ENCODE peak calls at places on chromosomes 12 and 14, in eight cellular contexts. One of them, this sample, is unnamed.

GRCh38 chr12:42484996-42485395 is 104.5 kb downstream of the PRICKLE1 start:
- DNase-seq in upper lobe of right lung: no peak
- DNase-seq in PC-9: no peak
- DNase-seq in HepG2: no peak
- DNase-seq in coronary artery: no peak
- DNase-seq in right atrium auricular region: no peak
- DNase-seq in RWPE1: no peak
- DNase-seq in substantia nigra: no peak
- DNase-seq in this sample: no peak

GRCh38 chr12:14853966-14854365 is 10.6 kb upstream of the ART4 start:
- DNase-seq in upper lobe of right lung: no peak
- DNase-seq in PC-9: no peak
- DNase-seq in HepG2: no peak
- DNase-seq in coronary artery: no peak
- DNase-seq in right atrium auricular region: no peak
- DNase-seq in RWPE1: no peak
- DNase-seq in substantia nigra: no peak
- DNase-seq in this sample: no peak

GRCh38 chr12:132247718-132248438 is 81.5 kb downstream of the GALNT9 start:
- DNase-seq in upper lobe of right lung: no peak
- DNase-seq in PC-9: no peak
- DNase-seq in HepG2: no peak
- DNase-seq in coronary artery: no peak
- DNase-seq in right atrium auricular region: no peak
- DNase-seq in RWPE1: no peak
- DNase-seq in substantia nigra: no peak
- DNase-seq in this sample: no peak

GRCh38 chr12:16352481-16352880 is 5.0 kb downstream of the MGST1 start:
- DNase-seq in upper lobe of right lung: no peak
- DNase-seq in PC-9: peak; percentile 48
- DNase-seq in HepG2: no peak
- DNase-seq in coronary artery: no peak
- DNase-seq in right atrium auricular region: no peak
- DNase-seq in RWPE1: no peak
- DNase-seq in substantia nigra: no peak
- DNase-seq in this sample: no peak

GRCh38 chr12:108495054-108495453 is 20.0 kb upstream of the FICD start:
- DNase-seq in upper lobe of right lung: no peak
- DNase-seq in PC-9: no peak
- DNase-seq in HepG2: peak; percentile 18
- DNase-seq in coronary artery: no peak
- DNase-seq in right atrium auricular region: no peak
- DNase-seq in RWPE1: no peak
- DNase-seq in substantia nigra: no peak
- DNase-seq in this sample: no peak

GRCh38 chr12:77120156-77120555 is 54.8 kb upstream of the E2F7 start:
- DNase-seq in upper lobe of right lung: no peak
- DNase-seq in PC-9: no peak
- DNase-seq in HepG2: no peak
- DNase-seq in coronary artery: no peak
- DNase-seq in right atrium auricular region: no peak
- DNase-seq in RWPE1: peak; percentile 38
- DNase-seq in substantia nigra: no peak
- DNase-seq in this sample: no peak

GRCh38 chr12:13941258-13942249 is 39.8 kb downstream of the GRIN2B start:
- DNase-seq in upper lobe of right lung: no peak
- DNase-seq in PC-9: peak; percentile 68
- DNase-seq in HepG2: peak; percentile 76
- DNase-seq in coronary artery: no peak
- DNase-seq in right atrium auricular region: no peak
- DNase-seq in RWPE1: peak; percentile 58
- DNase-seq in substantia nigra: no peak
- DNase-seq in this sample: no peak

GRCh38 chr14:61591862-61592261 is 103.5 kb upstream of the HIF1A start:
- DNase-seq in upper lobe of right lung: no peak
- DNase-seq in PC-9: no peak
- DNase-seq in HepG2: no peak
- DNase-seq in coronary artery: no peak
- DNase-seq in right atrium auricular region: no peak
- DNase-seq in RWPE1: no peak
- DNase-seq in substantia nigra: no peak
- DNase-seq in this sample: no peak

GRCh38 chr12:44875954-44876553 is at the start of gene NELL2:
- DNase-seq in upper lobe of right lung: peak; percentile 68
- DNase-seq in PC-9: no peak
- DNase-seq in HepG2: no peak
- DNase-seq in coronary artery: no peak
- DNase-seq in right atrium auricular region: no peak
- DNase-seq in RWPE1: peak; percentile 61
- DNase-seq in substantia nigra: peak; percentile 28
- DNase-seq in this sample: peak; percentile 25

GRCh38 chr12:6215932-6216494 is 15.8 kb downstream of the CD9 start:
- DNase-seq in upper lobe of right lung: peak; percentile 93
- DNase-seq in PC-9: peak; percentile 100
- DNase-seq in HepG2: no peak
- DNase-seq in coronary artery: peak; percentile 97
- DNase-seq in right atrium auricular region: no peak
- DNase-seq in RWPE1: peak; percentile 96
- DNase-seq in substantia nigra: peak; percentile 77
- DNase-seq in this sample: no peak

GRCh38 chr14:37048666-37049071 is 123.7 kb downstream of the SLC25A21 start:
- DNase-seq in upper lobe of right lung: no peak
- DNase-seq in PC-9: peak; percentile 52
- DNase-seq in HepG2: no peak
- DNase-seq in coronary artery: no peak
- DNase-seq in right atrium auricular region: no peak
- DNase-seq in RWPE1: peak; percentile 73
- DNase-seq in substantia nigra: no peak
- DNase-seq in this sample: no peak

GRCh38 chr14:104369208-104369607 is 210.4 kb upstream of the C14orf180 start:
- DNase-seq in upper lobe of right lung: no peak
- DNase-seq in PC-9: no peak
- DNase-seq in HepG2: no peak
- DNase-seq in coronary artery: no peak
- DNase-seq in right atrium auricular region: no peak
- DNase-seq in RWPE1: no peak
- DNase-seq in substantia nigra: no peak
- DNase-seq in this sample: no peak

GRCh38 chr12:56723889-56724659 is 1.0 kb downstream of the NACA start:
- DNase-seq in upper lobe of right lung: peak; percentile 51
- DNase-seq in PC-9: no peak
- DNase-seq in HepG2: peak; percentile 41
- DNase-seq in coronary artery: no peak
- DNase-seq in right atrium auricular region: peak; percentile 80
- DNase-seq in RWPE1: peak; percentile 46
- DNase-seq in substantia nigra: peak; percentile 33
- DNase-seq in this sample: no peak

GRCh38 chr12:6960291-6961277 is 9.4 kb downstream of the PTPN6 start:
- DNase-seq in upper lobe of right lung: peak; percentile 65
- DNase-seq in PC-9: no peak
- DNase-seq in HepG2: no peak
- DNase-seq in coronary artery: no peak
- DNase-seq in right atrium auricular region: no peak
- DNase-seq in RWPE1: no peak
- DNase-seq in substantia nigra: no peak
- DNase-seq in this sample: no peak

GRCh38 chr12:102816816-102817434 is 100.1 kb downstream of the PAH start:
- DNase-seq in upper lobe of right lung: no peak
- DNase-seq in PC-9: no peak
- DNase-seq in HepG2: peak; percentile 24
- DNase-seq in coronary artery: no peak
- DNase-seq in right atrium auricular region: no peak
- DNase-seq in RWPE1: peak; percentile 36
- DNase-seq in substantia nigra: no peak
- DNase-seq in this sample: no peak

GRCh38 chr12:54128466-54128865 is 60.3 kb downstream of the SMUG1 start:
- DNase-seq in upper lobe of right lung: no peak
- DNase-seq in PC-9: no peak
- DNase-seq in HepG2: no peak
- DNase-seq in coronary artery: no peak
- DNase-seq in right atrium auricular region: no peak
- DNase-seq in RWPE1: no peak
- DNase-seq in substantia nigra: no peak
- DNase-seq in this sample: no peak

GRCh38 chr12:54129028-54129903 is 59.5 kb downstream of the SMUG1 start:
- DNase-seq in upper lobe of right lung: no peak
- DNase-seq in PC-9: no peak
- DNase-seq in HepG2: no peak
- DNase-seq in coronary artery: no peak
- DNase-seq in right atrium auricular region: no peak
- DNase-seq in RWPE1: no peak
- DNase-seq in substantia nigra: no peak
- DNase-seq in this sample: no peak

GRCh38 chr12:54125950-54126695 is 62.7 kb downstream of the SMUG1 start:
- DNase-seq in upper lobe of right lung: no peak
- DNase-seq in PC-9: no peak
- DNase-seq in HepG2: no peak
- DNase-seq in coronary artery: no peak
- DNase-seq in right atrium auricular region: no peak
- DNase-seq in RWPE1: no peak
- DNase-seq in substantia nigra: no peak
- DNase-seq in this sample: no peak

GRCh38 chr12:54126696-54127537 is 61.9 kb downstream of the SMUG1 start:
- DNase-seq in upper lobe of right lung: no peak
- DNase-seq in PC-9: no peak
- DNase-seq in HepG2: no peak
- DNase-seq in coronary artery: peak; percentile 86
- DNase-seq in right atrium auricular region: peak; percentile 76
- DNase-seq in RWPE1: no peak
- DNase-seq in substantia nigra: no peak
- DNase-seq in this sample: no peak

DNA sequence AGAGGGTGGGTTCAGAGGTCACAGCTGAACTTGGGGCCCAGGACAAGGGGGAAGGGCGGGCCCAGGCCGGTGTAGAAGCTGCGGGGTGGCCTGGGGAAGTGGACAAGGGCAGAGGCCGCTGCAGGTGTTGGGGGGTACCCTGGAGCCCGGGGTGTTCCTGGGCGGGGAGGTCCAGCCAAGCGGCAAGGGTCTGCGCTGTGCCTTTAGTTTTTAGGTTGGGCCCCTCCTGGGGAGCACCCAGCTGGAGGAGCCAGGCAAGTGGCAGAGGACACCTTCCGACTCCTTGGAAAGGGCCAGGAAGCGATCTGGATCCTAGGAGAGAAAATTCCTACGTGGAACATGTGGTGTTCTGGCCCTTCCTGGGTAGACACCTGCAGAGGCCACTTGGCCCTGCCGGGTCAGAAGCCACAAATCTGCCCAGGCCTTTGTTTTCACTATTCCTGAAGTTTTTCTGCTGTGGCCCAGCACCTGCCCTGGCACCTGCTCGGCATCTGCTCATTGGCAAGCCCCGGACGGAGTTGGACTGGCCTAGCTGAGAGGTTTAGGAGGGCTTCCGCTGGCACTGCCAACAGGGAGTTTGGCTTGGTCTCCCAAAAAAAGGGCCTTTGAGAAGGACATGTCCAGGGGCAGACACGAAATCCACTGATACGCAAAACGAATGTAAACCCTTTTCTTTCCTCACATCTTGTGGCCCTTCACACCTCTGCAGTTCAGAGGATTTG is 61.1 kb downstream of the SMUG1 start:
- DNase-seq in upper lobe of right lung: no peak
- DNase-seq in PC-9: no peak
- DNase-seq in HepG2: no peak
- DNase-seq in coronary artery: no peak
- DNase-seq in right atrium auricular region: no peak
- DNase-seq in RWPE1: no peak
- DNase-seq in substantia nigra: no peak
- DNase-seq in this sample: no peak
- H3K27ac ChIP-seq in upper lobe of right lung: peak overlapping the region; percentile 42
- H3K27ac ChIP-seq in PC-9: no peak overlapping the region
- H3K27ac ChIP-seq in HepG2: no peak overlapping the region
- H3K27ac ChIP-seq in coronary artery: peak overlapping the region; percentile 90
- H3K27ac ChIP-seq in right atrium auricular region: peak overlapping the region; percentile 76
- H3K27ac ChIP-seq in RWPE1: no peak overlapping the region
- H3K27ac ChIP-seq in substantia nigra: no peak overlapping the region
- H3K27ac ChIP-seq in this sample: no peak overlapping the region

GRCh38 chr12:93336344-93336743 is 41.4 kb upstream of the NUDT4 start:
- DNase-seq in upper lobe of right lung: no peak
- DNase-seq in PC-9: no peak
- DNase-seq in HepG2: peak; percentile 86
- DNase-seq in coronary artery: no peak
- DNase-seq in right atrium auricular region: no peak
- DNase-seq in RWPE1: no peak
- DNase-seq in substantia nigra: no peak
- DNase-seq in this sample: no peak
- H3K27ac ChIP-seq in upper lobe of right lung: no peak overlapping the region
- H3K27ac ChIP-seq in PC-9: no peak overlapping the region
- H3K27ac ChIP-seq in HepG2: peak overlapping the region; percentile 32
- H3K27ac ChIP-seq in coronary artery: no peak overlapping the region
- H3K27ac ChIP-seq in right atrium auricular region: no peak overlapping the region
- H3K27ac ChIP-seq in RWPE1: no peak overlapping the region
- H3K27ac ChIP-seq in substantia nigra: no peak overlapping the region
- H3K27ac ChIP-seq in this sample: no peak overlapping the region

DNA sequence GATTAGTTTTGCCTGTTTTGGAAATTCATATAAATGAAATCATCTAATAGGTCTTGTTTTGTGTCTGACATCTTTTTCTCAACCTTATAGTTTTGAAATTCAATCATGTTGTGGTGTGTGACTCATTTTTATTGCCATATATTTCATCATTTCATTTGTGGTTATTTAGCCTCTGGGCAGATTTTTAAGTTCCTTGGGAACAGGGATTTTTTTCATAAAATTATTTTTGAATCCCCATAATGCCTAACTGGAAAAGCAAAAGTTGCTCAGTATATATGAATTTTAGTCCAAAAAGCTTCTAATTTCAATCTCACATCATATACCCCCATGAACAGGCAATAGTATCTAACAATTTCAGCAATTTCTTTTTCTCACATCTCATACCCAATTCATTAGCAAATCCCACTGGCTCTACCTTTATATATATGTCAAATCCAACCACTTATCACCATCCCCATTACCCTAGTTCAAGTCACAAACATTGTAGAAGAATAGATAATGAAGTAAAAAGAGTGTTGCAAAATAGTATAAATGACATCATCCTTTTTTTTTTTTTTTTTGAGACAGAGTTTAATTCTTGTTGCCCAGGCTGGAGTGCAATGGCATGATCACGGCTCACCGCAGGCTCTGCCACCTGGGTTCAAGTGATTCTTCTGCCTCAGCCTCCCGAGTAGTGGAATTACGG is 2.6 kb upstream of the OR6J1 start:
- DNase-seq in upper lobe of right lung: no peak
- DNase-seq in PC-9: peak; percentile 82
- DNase-seq in HepG2: no peak
- DNase-seq in coronary artery: no peak
- DNase-seq in right atrium auricular region: no peak
- DNase-seq in RWPE1: peak; percentile 81
- DNase-seq in substantia nigra: no peak
- DNase-seq in this sample: no peak
- H3K27ac ChIP-seq in upper lobe of right lung: no peak overlapping the region
- H3K27ac ChIP-seq in PC-9: peak overlapping the region; percentile 100
- H3K27ac ChIP-seq in HepG2: no peak overlapping the region
- H3K27ac ChIP-seq in coronary artery: no peak overlapping the region
- H3K27ac ChIP-seq in right atrium auricular region: no peak overlapping the region
- H3K27ac ChIP-seq in RWPE1: peak overlapping the region; percentile 97
- H3K27ac ChIP-seq in substantia nigra: no peak overlapping the region
- H3K27ac ChIP-seq in this sample: no peak overlapping the region

DNA sequence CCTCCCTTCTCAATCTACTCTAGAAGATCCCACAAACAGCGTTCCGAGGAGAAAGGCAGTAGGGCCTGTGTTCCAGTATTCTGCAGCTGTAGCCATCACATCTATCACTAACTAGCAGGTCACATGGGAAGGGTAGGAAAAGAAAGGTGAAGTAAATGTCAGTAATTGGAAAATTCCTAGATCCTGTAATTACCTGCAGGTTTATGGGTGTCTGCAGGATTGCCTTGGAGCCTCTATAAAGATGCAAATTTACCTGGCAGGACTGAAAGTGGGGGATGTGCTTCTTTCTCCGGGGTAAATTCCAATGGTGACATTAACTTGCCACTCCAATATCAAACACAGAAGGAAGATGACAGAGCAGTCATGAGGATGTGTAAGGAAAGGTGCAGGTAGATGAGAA is 77.8 kb downstream of the FERMT2 start:
- DNase-seq in upper lobe of right lung: no peak
- DNase-seq in PC-9: no peak
- DNase-seq in HepG2: no peak
- DNase-seq in coronary artery: no peak
- DNase-seq in right atrium auricular region: no peak
- DNase-seq in RWPE1: no peak
- DNase-seq in substantia nigra: no peak
- DNase-seq in this sample: no peak
- H3K27ac ChIP-seq in upper lobe of right lung: no peak overlapping the region
- H3K27ac ChIP-seq in PC-9: peak overlapping the region; percentile 35
- H3K27ac ChIP-seq in HepG2: no peak overlapping the region
- H3K27ac ChIP-seq in coronary artery: peak overlapping the region; percentile 26
- H3K27ac ChIP-seq in right atrium auricular region: no peak overlapping the region
- H3K27ac ChIP-seq in RWPE1: no peak overlapping the region
- H3K27ac ChIP-seq in substantia nigra: no peak overlapping the region
- H3K27ac ChIP-seq in this sample: no peak overlapping the region

This sample was measured in CD4-positive, CD25-positive, alpha-beta regulatory T cell.